ENCODE peak calls at places on chromosome 2, in nine cellular contexts. L, X, F, I, W, H, U, A and C are unnamed samples.

GRCh38 chr2:203400805-203401585 is 72.8 kb downstream of the ABI2 start:
- DNase-seq in U (no peak), W (no peak), A (no peak), F (no peak), I (no peak), X (no peak), L (no peak), H (no peak), C (no peak)

GRCh38 chr2:104919127-104919526 is 65.2 kb downstream of the POU3F3 start:
- DNase-seq in L (no peak), W (no peak), I (no peak), U (no peak), A (no peak), X (no peak), F (no peak), H (no peak), C (no peak)

GRCh38 chr2:241980193-241980592 is 110.7 kb downstream of the RTP5 start:
- DNase-seq in U (no peak), H (no peak), A (no peak), W (no peak), X (no peak), F (no peak), L (no peak), I (no peak), C (no peak)

GRCh38 chr2:181234429-181235410 is 222.5 kb upstream of the ITGA4 start:
- DNase-seq in L (no peak), F (no peak), I (no peak), H (no peak), X (no peak), A (no peak), W (no peak), U (no peak), C (no peak)

GRCh38 chr2:174634130-174635014 is 36.8 kb upstream of the WIPF1 start:
- DNase-seq in I (peak), L (no peak), U (peak), F (no peak), H (no peak), W (peak), A (peak), X (peak), C (no peak)

GRCh38 chr2:205284323-205284722 is 398.0 kb upstream of the NRP2 start:
- DNase-seq in F (no peak), L (no peak), W (no peak), H (no peak), U (no peak), X (no peak), A (no peak), I (no peak), C (no peak)

GRCh38 chr2:41894563-41895333 is 153.1 kb upstream of the PKDCC start:
- DNase-seq in H (no peak), A (no peak), L (no peak), W (no peak), I (no peak), F (no peak), U (no peak), X (no peak), C (no peak)

GRCh38 chr2:175054340-175054739 is 49.2 kb upstream of the CHN1 start:
- DNase-seq in A (no peak), W (no peak), F (no peak), H (no peak), I (no peak), U (no peak), L (no peak), X (no peak), C (no peak)

GRCh38 chr2:75539955-75540716 is 20.6 kb downstream of the EVA1A start:
- DNase-seq in H (no peak), X (no peak), U (no peak), I (no peak), A (no peak), F (no peak), W (no peak), L (no peak), C (no peak)

GRCh38 chr2:164186596-164186995 is 434.7 kb downstream of the GRB14 start:
- DNase-seq in H (no peak), W (no peak), U (no peak), A (no peak), L (no peak), F (no peak), X (no peak), I (no peak), C (no peak)

GRCh38 chr2:119482481-119483394 is 41.5 kb downstream of the SCTR start:
- DNase-seq in U (no peak), H (no peak), I (no peak), L (peak), A (no peak), F (no peak), X (no peak), W (peak), C (no peak)

GRCh38 chr2:157302492-157303099 is 23.0 kb downstream of the ERMN start:
- DNase-seq in W (peak), A (no peak), L (no peak), X (peak), H (peak), U (peak), F (peak), I (no peak), C (no peak)

GRCh38 chr2:70526126-70526525 is 27.5 kb downstream of the TGFA start:
- DNase-seq in W (no peak), A (no peak), X (no peak), U (no peak), F (no peak), H (no peak), I (no peak), L (no peak), C (no peak)

GRCh38 chr2:14558382-14558919 is 74.1 kb upstream of the LRATD1 start:
- DNase-seq in W (peak), U (no peak), A (no peak), L (no peak), I (no peak), X (no peak), H (no peak), F (no peak), C (no peak)

GRCh38 chr2:13193075-13193474 is 476.3 kb downstream of the TRIB2 start:
- DNase-seq in H (no peak), A (no peak), W (no peak), I (no peak), X (no peak), L (no peak), F (no peak), U (no peak), C (no peak)

GRCh38 chr2:144705328-144706245 is 185.7 kb upstream of the ZEB2 start:
- DNase-seq in W (no peak), I (no peak), X (no peak), A (no peak), L (no peak), U (no peak), F (no peak), H (no peak), C (no peak)

GRCh38 chr2:152028182-152028862 is 70.5 kb downstream of the CACNB4 start:
- DNase-seq in A (no peak), L (no peak), X (no peak), U (no peak), W (no peak), I (no peak), F (no peak), H (no peak), C (no peak)

GRCh38 chr2:2646312-2647051 is 315.4 kb upstream of the MYT1L start:
- DNase-seq in H (no peak), X (no peak), L (no peak), F (no peak), I (peak), U (no peak), A (no peak), W (no peak), C (no peak)

GRCh38 chr2:26273501-26273900 is 28.8 kb downstream of the HADHB start:
- DNase-seq in U (no peak), I (no peak), X (no peak), H (no peak), F (no peak), W (no peak), A (no peak), L (no peak), C (no peak)

GRCh38 chr2:191316246-191316645 is 71.0 kb downstream of the MYO1B start:
- DNase-seq in X (no peak), H (no peak), I (no peak), A (no peak), L (no peak), W (no peak), F (no peak), U (no peak), C (no peak)

GRCh38 chr2:9107168-9108025 is 99.2 kb upstream of the ASAP2 start:
- DNase-seq in F (no peak), W (no peak), A (no peak), L (no peak), H (no peak), I (no peak), X (no peak), U (no peak), C (no peak)

GRCh38 chr2:82650038-82650437 is 1809.0 kb downstream of the SUCLG1 start:
- DNase-seq in F (no peak), I (no peak), L (no peak), A (no peak), U (no peak), X (no peak), W (no peak), H (no peak), C (no peak)

GRCh38 chr2:219733746-219734145 is 106.3 kb downstream of the SLC4A3 start:
- DNase-seq in W (no peak), U (no peak), X (no peak), A (no peak), H (no peak), I (no peak), F (no peak), L (no peak), C (no peak)